ENCODE peak calls at places on chromosomes 12 and 14, in five cellular contexts. F is fibroblast of pulmonary artery; R is NCI-H2081; Q is activated naive CD4-positive, alpha-beta T cell treated with Interleukin-2 at 50 U/mL for 16 hours; J is mesothelial cell of epicardium. O is an unnamed sample.

GRCh38 chr12:67726868-67727267 is 78.3 kb downstream of the DYRK2 start:
- DNase-seq in Q (no peak), R (no peak), F (no peak), J (no peak), O (no peak)

GRCh38 chr12:52254180-52254964 is 20.1 kb upstream of the KRT86 start:
- DNase-seq in F (no peak), J (no peak), Q (no peak), R (no peak), O (no peak)

GRCh38 chr12:89173096-89173495 is 179.2 kb downstream of the DUSP6 start:
- DNase-seq in J (no peak), R (no peak), F (no peak), Q (no peak), O (no peak)

GRCh38 chr12:45648070-45648469 is 81.4 kb upstream of the ARID2 start:
- DNase-seq in Q (no peak), R (no peak), J (no peak), F (no peak), O (no peak)

GRCh38 chr12:19908825-19909224 is 459.5 kb upstream of the PDE3A start:
- DNase-seq in Q (no peak), R (no peak), F (no peak), J (no peak), O (no peak)

GRCh38 chr12:46610754-46611153 is 215.0 kb downstream of the SLC38A4 start:
- DNase-seq in Q (no peak), J (no peak), F (no peak), R (no peak), O (no peak)

GRCh38 chr14:50038398-50039119 is 77.8 kb downstream of the VCPKMT start:
- DNase-seq in R (no peak), F (peak), Q (peak), J (no peak), O (no peak)

GRCh38 chr12:108629824-108630476 is 3.7 kb downstream of the SELPLG start:
- DNase-seq in R (no peak), F (peak), Q (peak), J (peak), O (no peak)

GRCh38 chr12:39417916-39418315 is 25.0 kb downstream of the KIF21A start:
- DNase-seq in F (no peak), J (no peak), R (no peak), Q (no peak), O (no peak)

GRCh38 chr12:18165422-18165871 is 75.5 kb upstream of the RERGL start:
- DNase-seq in Q (no peak), R (no peak), F (peak), J (no peak), O (no peak)

GRCh38 chr14:59632381-59632780 is 55.8 kb upstream of the CCDC175 start:
- DNase-seq in J (no peak), Q (no peak), F (peak), R (peak), O (no peak)

GRCh38 chr14:55097894-55098560 is 31.0 kb upstream of the LGALS3 start:
- DNase-seq in Q (peak), F (no peak), J (no peak), R (no peak), O (no peak)

GRCh38 chr12:12442548-12443071 is 85.7 kb downstream of the BORCS5 start:
- DNase-seq in J (no peak), Q (no peak), R (no peak), F (peak), O (no peak)

GRCh38 chr12:47184813-47185212 is 105.1 kb upstream of the AMIGO2 start:
- DNase-seq in Q (no peak), J (no peak), F (no peak), R (no peak), O (no peak)

GRCh38 chr12:16187684-16188083 is 89.8 kb downstream of the SLC15A5 start:
- DNase-seq in Q (no peak), R (peak), F (no peak), J (no peak), O (no peak)

GRCh38 chr14:50542941-50543418 is 10.6 kb upstream of the MAP4K5 start:
- DNase-seq in R (peak), Q (peak), J (no peak), F (peak), O (no peak)